ENCODE peak calls at places on chromosomes 11 and 22, in four cellular contexts. F is stomach, G is IMR-90, V is tibial nerve. A is an unnamed sample.

GRCh38 chr11:134037093-134037908 is 31.6 kb upstream of the JAM3 start:
- DNase-seq in F (peak), G (peak), V (peak), A (peak)

GRCh38 chr11:100831929-100832480 is 144.9 kb downstream of the ARHGAP42 start:
- DNase-seq in F (no peak), G (no peak), V (no peak), A (peak)

GRCh38 chr11:65641233-65642013 is 3.5 kb downstream of the SIPA1 start:
- DNase-seq in F (no peak), G (no peak), V (no peak), A (no peak)

GRCh38 chr11:82858556-82859091 is 41.6 kb downstream of the PRCP start:
- DNase-seq in F (no peak), G (peak), V (no peak), A (no peak)

GRCh38 chr11:16097543-16097942 is 258.8 kb downstream of the SOX6 start:
- DNase-seq in F (no peak), G (no peak), V (no peak), A (no peak)

GRCh38 chr11:113313601-113314000 is 782 bp upstream of the TTC12 start:
- DNase-seq in F (no peak), G (peak), V (no peak), A (no peak)

GRCh38 chr22:25362215-25362882 is 142.9 kb downstream of the CRYBB2 start:
- DNase-seq in F (peak), G (peak), V (peak), A (peak)

GRCh38 chr22:46547883-46548244 is 10.4 kb upstream of the CELSR1 start:
- DNase-seq in F (no peak), G (peak), V (peak), A (peak)

GRCh38 chr11:113408887-113409286 is 21.3 kb downstream of the ANKK1 start:
- DNase-seq in F (no peak), G (no peak), V (no peak), A (no peak)

GRCh38 chr11:104320956-104321355 is 157.0 kb upstream of the PDGFD start:
- DNase-seq in F (no peak), G (no peak), V (no peak), A (no peak)

GRCh38 chr11:57133616-57134015 is 48.1 kb upstream of the LRRC55 start:
- DNase-seq in F (no peak), G (no peak), V (no peak), A (no peak)

GRCh38 chr11:75056806-75057205 is 39.9 kb downstream of the OR2AT4 start:
- DNase-seq in F (no peak), G (no peak), V (no peak), A (no peak)

GRCh38 chr22:32333769-32334639 is 23.7 kb upstream of the RFPL3 start:
- DNase-seq in F (no peak), G (no peak), V (no peak), A (no peak)

GRCh38 chr22:47395481-47395880 is 633.0 kb downstream of the TBC1D22A start:
- DNase-seq in F (no peak), G (peak), V (no peak), A (no peak)

GRCh38 chr11:110156503-110156902 is 63.3 kb downstream of the ZC3H12C start:
- DNase-seq in F (no peak), G (no peak), V (no peak), A (no peak)

GRCh38 chr22:35678836-35679235 is 30.6 kb downstream of the APOL6 start:
- DNase-seq in F (no peak), G (no peak), V (no peak), A (no peak)

GRCh38 chr11:96199563-96200025 is 143.4 kb downstream of the MAML2 start:
- DNase-seq in F (no peak), G (peak), V (no peak), A (no peak)

GRCh38 chr11:46294365-46295309 is 17.2 kb downstream of the CREB3L1 start:
- DNase-seq in F (peak), G (peak), V (no peak), A (no peak)

GRCh38 chr11:114215428-114215827 is 80.8 kb upstream of the NNMT start:
- DNase-seq in F (no peak), G (no peak), V (no peak), A (no peak)

GRCh38 chr11:101717621-101718020 is 133.8 kb upstream of the TRPC6 start:
- DNase-seq in F (no peak), G (peak), V (no peak), A (no peak)

GRCh38 chr11:43447124-43447523 is 88.4 kb downstream of the TTC17 start:
- DNase-seq in F (no peak), G (no peak), V (no peak), A (no peak)

GRCh38 chr22:32539631-32540449 is 65.2 kb downstream of the FBXO7 start:
- DNase-seq in F (no peak), G (no peak), V (no peak), A (peak)

GRCh38 chr11:72333657-72334056 is 89.7 kb upstream of the PHOX2A start:
- DNase-seq in F (no peak), G (no peak), V (no peak), A (no peak)

GRCh38 chr22:44338906-44339305 is 26.2 kb upstream of the SHISAL1 start:
- DNase-seq in F (peak), G (no peak), V (no peak), A (no peak)

GRCh38 chr11:75014129-75014528 is 25.4 kb downstream of the NEU3 start:
- DNase-seq in F (no peak), G (peak), V (no peak), A (no peak)

GRCh38 chr11:121293276-121293569 is 652 bp downstream of the SC5D start:
- DNase-seq in F (no peak), G (peak), V (no peak), A (no peak)

GRCh38 chr11:12159351-12160099 is 49.1 kb downstream of the MICAL2 start:
- DNase-seq in F (no peak), G (peak), V (no peak), A (no peak)

GRCh38 chr11:2752204-2752772 is 52.5 kb upstream of the KCNQ1OT1 start:
- DNase-seq in F (no peak), G (peak), V (no peak), A (no peak)

GRCh38 chr22:41636467-41636866 is 15.4 kb downstream of the XRCC6 start:
- DNase-seq in F (no peak), G (peak), V (no peak), A (peak)

GRCh38 chr22:46572911-46573780 is 35.7 kb upstream of the CELSR1 start:
- DNase-seq in F (peak), G (no peak), V (peak), A (no peak)

GRCh38 chr11:113505541-113506375 is 30.6 kb upstream of the DRD2 start:
- DNase-seq in F (no peak), G (peak), V (peak), A (no peak)

GRCh38 chr22:33654173-33654890 is 265.9 kb downstream of the LARGE1 start:
- DNase-seq in F (no peak), G (no peak), V (no peak), A (no peak)

GRCh38 chr22:30823015-30823370 is 128.3 kb downstream of the OSBP2 start:
- DNase-seq in F (no peak), G (no peak), V (no peak), A (no peak)

GRCh38 chr11:22792497-22792896 is 37.1 kb downstream of the SVIP start:
- DNase-seq in F (no peak), G (peak), V (no peak), A (no peak)

GRCh38 chr11:1785749-1786261 is 22.1 kb upstream of the CTSD start:
- DNase-seq in F (no peak), G (no peak), V (no peak), A (no peak)

GRCh38 chr22:44325718-44326548 is 13.2 kb upstream of the SHISAL1 start:
- DNase-seq in F (no peak), G (peak), V (no peak), A (no peak)

GRCh38 chr11:125167292-125167953 is 2.9 kb downstream of the PKNOX2 start:
- DNase-seq in F (no peak), G (peak), V (no peak), A (peak)

GRCh38 chr11:128058580-128059208 is 528.7 kb downstream of the ETS1 start:
- DNase-seq in F (no peak), G (no peak), V (no peak), A (no peak)

GRCh38 chr22:29553391-29554224 is at the start of gene THOC5:
- DNase-seq in F (peak), G (peak), V (peak), A (peak)
- H3K4me3 ChIP-seq in F (peak), G (peak), V (peak), A (peak)

DNA sequence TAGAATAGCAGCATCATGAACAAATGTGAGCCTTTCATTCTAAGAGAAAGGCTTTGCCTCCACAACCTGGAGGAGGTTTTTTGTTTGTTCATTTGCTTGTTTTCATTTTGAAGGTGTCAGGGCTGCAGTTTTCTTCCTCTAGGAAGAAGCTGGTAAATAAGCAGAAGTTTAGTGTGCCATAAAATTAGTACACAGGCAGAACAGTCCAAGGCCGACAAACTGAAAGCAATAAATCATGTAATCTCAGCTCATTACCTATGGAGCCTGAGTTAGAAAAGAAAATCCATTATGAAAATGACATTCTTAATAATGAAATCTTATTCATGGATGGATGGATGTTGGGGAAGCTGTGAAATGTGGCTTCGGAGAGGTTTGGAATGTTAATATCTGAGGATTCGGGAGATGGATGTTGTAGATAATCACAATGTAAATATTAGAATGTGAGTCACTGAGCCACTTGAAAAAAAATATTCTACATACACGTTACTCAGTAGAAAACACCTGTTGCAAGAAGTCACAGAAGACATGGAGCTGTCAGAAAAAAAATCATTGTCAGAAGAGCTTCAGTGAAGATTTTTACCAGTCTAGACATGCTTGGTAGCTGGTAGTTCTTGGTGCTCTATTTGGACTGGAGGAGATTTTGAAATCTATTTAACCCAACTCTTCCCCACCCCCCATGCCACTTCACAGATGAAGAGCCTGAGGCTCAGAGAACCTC is 15.0 kb upstream of the ZDHHC13 start:
- DNase-seq in F (no peak), G (no peak), V (no peak), A (no peak)
- TF ChIP-seq CTCF in F (no peak), G (no peak), V (no peak), A (no peak)

DNA sequence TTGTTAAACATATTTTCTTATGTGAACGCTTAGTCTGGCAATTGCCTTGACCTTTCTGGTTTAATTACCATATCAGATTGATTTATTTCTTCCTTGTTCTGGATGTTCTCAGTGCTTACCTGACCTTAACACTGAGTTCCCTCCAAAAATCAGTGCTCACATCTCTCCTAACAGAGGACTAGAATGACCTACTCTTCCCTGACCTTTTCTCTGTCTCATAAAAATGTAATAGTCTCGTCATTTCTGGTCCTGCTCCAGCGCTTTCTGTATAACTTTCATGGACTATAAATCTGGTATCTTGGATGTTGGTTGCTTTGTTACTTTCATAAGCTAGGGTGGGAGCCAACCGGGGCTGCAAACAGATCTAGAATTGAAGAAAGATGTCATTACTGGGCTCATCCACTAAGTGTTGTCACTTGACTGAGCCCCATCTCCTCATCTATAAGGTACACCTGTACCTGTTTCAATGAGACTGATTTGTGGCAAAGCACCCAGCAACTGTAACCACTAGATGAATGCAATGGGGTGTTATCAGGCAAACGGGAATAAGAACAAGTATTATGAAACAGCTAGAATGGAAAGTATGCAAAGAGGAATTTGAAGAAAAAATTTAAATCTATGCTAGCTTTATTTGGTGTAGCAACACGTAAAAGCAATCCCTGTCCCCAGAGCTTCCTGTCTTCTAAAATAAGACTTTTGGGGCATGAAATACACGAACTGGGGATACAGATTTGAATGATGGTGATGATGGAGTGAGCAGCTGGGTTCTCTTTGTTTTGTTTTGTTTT is 2.4 kb downstream of the FADS2 start:
- DNase-seq in F (no peak), G (peak), V (peak), A (no peak)
- H3K4me3 ChIP-seq in F (no peak), G (no peak), V (no peak), A (no peak)

GRCh38 chr11:19279455-19279854 is 38.7 kb upstream of the E2F8 start:
- DNase-seq in F (no peak), G (no peak), V (no peak), A (no peak)

GRCh38 chr11:19281041-19281440 is 40.3 kb upstream of the E2F8 start:
- DNase-seq in F (no peak), G (no peak), V (no peak), A (no peak)

GRCh38 chr11:19283998-19284397 is 43.3 kb upstream of the E2F8 start:
- DNase-seq in F (no peak), G (no peak), V (no peak), A (no peak)

GRCh38 chr11:19284881-19285280 is 44.1 kb upstream of the E2F8 start:
- DNase-seq in F (no peak), G (no peak), V (no peak), A (no peak)

GRCh38 chr11:19281555-19281954 is 40.8 kb upstream of the E2F8 start:
- DNase-seq in F (no peak), G (no peak), V (no peak), A (no peak)
- TF ChIP-seq CTCF in F (no peak), G (no peak), V (no peak), A (no peak)

GRCh38 chr22:19772673-19773469 is 12.3 kb downstream of the TBX1 start:
- DNase-seq in F (peak), G (no peak), V (no peak), A (peak)
- H3K4me3 ChIP-seq in F (peak), G (no peak), V (no peak), A (no peak)

GRCh38 chr11:45048870-45049825 is 97.3 kb upstream of the PRDM11 start:
- DNase-seq in F (no peak), G (peak), V (peak), A (peak)

GRCh38 chr11:45042560-45042959 is 91.9 kb upstream of the TP53I11 start:
- DNase-seq in F (no peak), G (no peak), V (peak), A (no peak)

GRCh38 chr11:45048313-45048841 is 97.7 kb upstream of the TP53I11 start:
- DNase-seq in F (no peak), G (no peak), V (no peak), A (no peak)

GRCh38 chr11:45043755-45044475 is 93.2 kb upstream of the TP53I11 start:
- DNase-seq in F (no peak), G (no peak), V (no peak), A (no peak)

GRCh38 chr11:45045692-45046471 is 95.2 kb upstream of the TP53I11 start:
- DNase-seq in F (peak), G (peak), V (peak), A (peak)
- TF ChIP-seq CTCF in F (no peak), G (no peak), V (no peak), A (no peak)

GRCh38 chr22:17562906-17563870 is at the start of gene SLC25A18:
- DNase-seq in F (no peak), G (no peak), V (peak), A (peak)
- H3K4me3 ChIP-seq in F (no peak), G (no peak), V (peak), A (no peak)

GRCh38 chr11:70942593-70942992 is 309.8 kb downstream of the SHANK2 start:
- DNase-seq in F (no peak), G (no peak), V (no peak), A (no peak)

GRCh38 chr11:70948416-70948815 is 304.0 kb downstream of the SHANK2 start:
- DNase-seq in F (no peak), G (no peak), V (no peak), A (no peak)

GRCh38 chr11:70948855-70949551 is 303.4 kb downstream of the SHANK2 start:
- DNase-seq in F (peak), G (no peak), V (no peak), A (no peak)

GRCh38 chr11:70944141-70944540 is 308.2 kb downstream of the SHANK2 start:
- DNase-seq in F (no peak), G (no peak), V (no peak), A (no peak)

DNA sequence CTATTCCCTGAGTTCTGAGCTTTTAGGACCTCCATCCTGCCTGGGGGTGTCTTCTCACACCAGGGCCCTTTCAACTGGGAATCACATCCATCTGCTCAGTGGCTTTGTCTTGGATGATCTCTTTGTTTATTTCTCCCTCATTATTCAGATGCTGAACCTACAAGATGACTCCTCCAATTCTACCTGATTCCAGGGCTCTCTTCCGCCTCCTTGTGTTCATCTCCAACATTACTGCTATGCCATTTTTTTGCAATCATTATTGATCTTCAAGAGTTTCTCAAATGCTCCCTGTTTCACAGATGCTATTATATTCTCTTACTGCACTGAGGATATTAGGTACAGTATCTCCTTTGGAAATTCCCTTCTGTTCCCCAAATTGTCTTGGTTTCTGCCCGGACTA is 307.7 kb downstream of the SHANK2 start:
- DNase-seq in F (no peak), G (no peak), V (no peak), A (no peak)
- TF ChIP-seq CTCF in F (no peak), G (peak), V (no peak), A (no peak)

A was measured in heart right ventricle.